ENCODE peak calls at places on chromosomes 11 and 22, in seven cellular contexts. E is left ventricle myocardium superior; B is stimulated activated naive CD8-positive, alpha-beta T cell treated with anti-CD3 and anti-CD28 coated beads, Interleukin-15, amount 100 ng/mL, for 72 hours; D is activated T-cell treated with anti-CD3 and anti-CD28 coated beads, Interleukin-2, amount 50 U/mL, for 72 hours; I is activated CD4-positive, CD25-positive, alpha-beta regulatory T cell treated with anti-CD3 and anti-CD28 coated beads, Interleukin-2, amount 50 U/mL, for 24 hours; K is effector memory CD8-positive, alpha-beta T cell; W is right cardiac atrium. H is an unnamed sample.

GRCh38 chr11:86610559-86611341 is 61.7 kb downstream of the ME3 start:
- ATAC-seq in W (no peak), K (no peak), D (no peak), E (peak; percentile 81), I (no peak), B (no peak), H (no peak)

GRCh38 chr11:69044111-69045013 is 4.4 kb upstream of the TPCN2 start:
- ATAC-seq in I (no peak), K (no peak), W (peak; percentile 72), D (no peak), B (no peak), E (peak; percentile 79), H (no peak)

GRCh38 chr11:4436424-4436823 is 12.7 kb upstream of the OR52K2 start:
- ATAC-seq in E (no peak), W (no peak), D (no peak), B (no peak), I (no peak), K (no peak), H (no peak)

GRCh38 chr22:45998638-45999378 is 21.8 kb upstream of the WNT7B start:
- ATAC-seq in I (no peak), W (no peak), K (no peak), E (no peak), D (no peak), B (no peak), H (no peak)

GRCh38 chr11:19426719-19427066 is 185.9 kb upstream of the E2F8 start:
- ATAC-seq in B (no peak), W (no peak), I (no peak), E (no peak), K (no peak), D (no peak), H (no peak)

GRCh38 chr11:21612326-21612725 is 580.6 kb upstream of the ANO5 start:
- ATAC-seq in W (no peak), D (no peak), E (no peak), K (no peak), I (no peak), B (no peak), H (no peak)

GRCh38 chr11:47577460-47578041 is 1.2 kb downstream of the KBTBD4 start:
- ATAC-seq in E (no peak), B (no peak), W (no peak), D (no peak), I (no peak), K (no peak), H (no peak)

GRCh38 chr11:126753990-126754389 is 246.6 kb downstream of the KIRREL3 start:
- ATAC-seq in B (no peak), K (no peak), E (no peak), I (no peak), W (no peak), D (no peak), H (no peak)

GRCh38 chr11:69539416-69540117 is 58.1 kb downstream of the LINC01488 start:
- ATAC-seq in W (peak; percentile 35), B (peak; percentile 46), K (no peak), I (no peak), D (no peak), E (peak; percentile 59), H (no peak)

GRCh38 chr11:86245369-86246292 is 1.1 kb downstream of the EED start:
- ATAC-seq in K (no peak), E (peak; percentile 14), I (peak; percentile 3), B (peak; percentile 44), W (no peak), D (peak; percentile 8), H (peak; percentile 25)

GRCh38 chr11:100821198-100821597 is 134.1 kb downstream of the ARHGAP42 start:
- ATAC-seq in E (no peak), B (no peak), I (no peak), W (no peak), K (no peak), D (no peak), H (no peak)

GRCh38 chr11:6319001-6319878 is 1.1 kb downstream of the CAVIN3 start:
- ATAC-seq in B (no peak), E (peak; percentile 59), I (no peak), K (no peak), W (peak; percentile 50), D (no peak), H (no peak)

GRCh38 chr11:66116576-66117361 is 46.7 kb downstream of the PACS1 start:
- ATAC-seq in I (no peak), B (peak; percentile 68), W (no peak), E (no peak), D (peak; percentile 27), K (no peak), H (peak; percentile 34)

GRCh38 chr11:83187463-83187862 is 6.0 kb upstream of the ANKRD42 start:
- ATAC-seq in I (no peak), D (no peak), K (no peak), E (no peak), W (no peak), B (peak; percentile 28), H (no peak)

GRCh38 chr11:63999349-64000025 is 13.2 kb downstream of the OTUB1 start:
- ATAC-seq in I (peak; percentile 64), K (peak; percentile 60), E (peak; percentile 44), B (peak; percentile 58), D (peak; percentile 46), W (peak; percentile 37), H (peak; percentile 62)

GRCh38 chr11:64340671-64341335 is 799 bp downstream of the CCDC88B start:
- ATAC-seq in K (peak; percentile 37), B (peak; percentile 59), E (no peak), D (peak; percentile 55), I (peak; percentile 28), W (no peak), H (peak; percentile 47)

GRCh38 chr22:34639911-34640310 is 426.0 kb upstream of the ISX start:
- ATAC-seq in D (no peak), I (no peak), K (no peak), E (no peak), W (no peak), B (no peak), H (no peak)

GRCh38 chr22:32558681-32559355 is 84.2 kb downstream of the FBXO7 start:
- ATAC-seq in W (peak; percentile 64), D (no peak), I (no peak), K (no peak), B (no peak), E (peak; percentile 85), H (no peak)

GRCh38 chr22:41910599-41911291 is 4.1 kb downstream of the SHISA8 start:
- ATAC-seq in W (peak; percentile 47), D (peak; percentile 32), K (peak; percentile 46), E (peak; percentile 78), I (peak; percentile 42), B (peak; percentile 36), H (peak; percentile 11)